ENCODE peak calls at places on chromosomes 1 and 21, in ten cellular contexts. J, B, F, Y, S, I, E, M, K and Q are unnamed samples.

GRCh38 chr1:33094971-33095604 is 14.1 kb downstream of the AZIN2 start:
- DNase-seq in I (peak), J (peak), B (peak), Y (peak), F (no peak), M (peak), K (peak), E (peak), S (peak), Q (no peak)

GRCh38 chr1:12147116-12147753 is 19.6 kb upstream of the TNFRSF1B start:
- DNase-seq in S (no peak), K (no peak), J (no peak), B (no peak), Y (no peak), E (no peak), M (no peak), I (no peak), F (no peak), Q (no peak)

GRCh38 chr1:160544647-160545046 is 21.6 kb upstream of the SLAMF6 start:
- DNase-seq in S (no peak), I (no peak), E (no peak), K (no peak), Y (peak), B (no peak), M (no peak), J (no peak), F (no peak), Q (no peak)

GRCh38 chr1:228087771-228088251 is 5.3 kb downstream of the ARF1 start:
- DNase-seq in E (peak), M (no peak), I (peak), Y (no peak), B (no peak), K (no peak), J (no peak), S (no peak), F (no peak), Q (no peak)

GRCh38 chr1:205285391-205286101 is 36.0 kb downstream of the NUAK2 start:
- DNase-seq in S (no peak), Y (no peak), K (no peak), E (peak), F (no peak), I (peak), M (no peak), B (no peak), J (no peak), Q (no peak)

GRCh38 chr1:9443913-9444445 is 95.3 kb upstream of the SLC25A33 start:
- DNase-seq in B (no peak), M (no peak), J (no peak), I (no peak), Y (no peak), F (no peak), S (peak), K (no peak), E (peak), Q (no peak)

GRCh38 chr1:76501136-76501535 is 366.1 kb upstream of the ST6GALNAC5 start:
- DNase-seq in B (no peak), J (no peak), F (no peak), Y (no peak), K (no peak), E (no peak), S (no peak), I (no peak), M (no peak), Q (no peak)

GRCh38 chr1:51231121-51231520 is 5.0 kb upstream of the RNF11 start:
- DNase-seq in E (peak), S (no peak), B (no peak), I (no peak), K (no peak), J (no peak), M (no peak), Y (no peak), F (no peak), Q (no peak)

GRCh38 chr1:212700597-212700891 is 904 bp upstream of the BATF3 start:
- DNase-seq in Y (no peak), E (no peak), B (peak), K (no peak), M (no peak), S (no peak), I (no peak), F (no peak), J (no peak), Q (no peak)

GRCh38 chr1:241081473-241081872 is 275.5 kb downstream of the RGS7 start:
- DNase-seq in K (no peak), S (no peak), E (peak), Y (peak), J (no peak), B (no peak), M (no peak), I (no peak), F (no peak), Q (no peak)

GRCh38 chr1:233193741-233194140 is 101.8 kb downstream of the PCNX2 start:
- DNase-seq in I (no peak), B (no peak), J (no peak), Y (no peak), K (no peak), F (no peak), S (no peak), E (no peak), M (no peak), Q (no peak)

GRCh38 chr21:43800124-43800523 is 10.7 kb downstream of the RRP1 start:
- DNase-seq in J (no peak), F (no peak), Y (no peak), K (no peak), M (no peak), S (no peak), B (no peak), E (no peak), I (no peak), Q (no peak)

GRCh38 chr1:170836146-170836545 is 99.2 kb upstream of the MROH9 start:
- DNase-seq in E (peak), S (no peak), B (no peak), Y (no peak), F (no peak), I (no peak), M (no peak), J (no peak), K (no peak), Q (no peak)

GRCh38 chr1:173536254-173536653 is 59.1 kb downstream of the PRDX6 start:
- DNase-seq in J (no peak), Y (no peak), B (no peak), F (no peak), I (no peak), M (no peak), K (no peak), S (no peak), E (no peak), Q (no peak)

GRCh38 chr1:72397786-72398185 is 115.4 kb upstream of the NEGR1 start:
- DNase-seq in M (peak), F (no peak), K (no peak), E (peak), I (no peak), J (no peak), Y (no peak), S (no peak), B (no peak), Q (peak)

GRCh38 chr1:57232500-57232899 is 191.4 kb downstream of the DAB1 start:
- DNase-seq in S (no peak), E (no peak), Y (peak), K (no peak), F (no peak), B (no peak), M (no peak), I (no peak), J (no peak), Q (no peak)

GRCh38 chr1:234322979-234323378 is 50.3 kb upstream of the COA6 start:
- DNase-seq in S (peak), F (peak), M (no peak), B (peak), Y (peak), J (no peak), K (no peak), I (peak), E (peak), Q (no peak)

GRCh38 chr1:234327577-234328164 is 45.6 kb upstream of the COA6 start:
- DNase-seq in I (no peak), F (no peak), M (no peak), B (no peak), Y (no peak), E (no peak), S (peak), K (no peak), J (no peak), Q (no peak)

GRCh38 chr1:234325878-234326492 is 47.3 kb upstream of the COA6 start:
- DNase-seq in I (no peak), J (no peak), E (no peak), B (no peak), S (no peak), M (no peak), F (no peak), K (no peak), Y (no peak), Q (no peak)

GRCh38 chr1:234324668-234325225 is 48.5 kb upstream of the COA6 start:
- DNase-seq in S (no peak), M (no peak), K (no peak), F (no peak), Y (no peak), J (no peak), E (no peak), I (no peak), B (no peak), Q (no peak)

GRCh38 chr1:234326493-234327366 is 46.5 kb upstream of the COA6 start:
- DNase-seq in J (no peak), M (peak), Y (peak), K (peak), F (no peak), E (peak), B (peak), S (peak), I (peak), Q (no peak)
- H3K4me3 ChIP-seq in J (peak), M (no peak), Y (peak), K (no peak), F (peak), E (peak), B (peak), S (no peak), I (no peak), Q (peak)

GRCh38 chr1:25054526-25054925 is 124.5 kb upstream of the RUNX3 start:
- DNase-seq in S (no peak), I (no peak), E (no peak), J (no peak), B (no peak), K (no peak), M (no peak), F (no peak), Y (no peak), Q (no peak)
- TF ChIP-seq CTCF in S (no peak), I (no peak), E (no peak), J (no peak), B (no peak), K (no peak), M (no peak), F (no peak), Y (no peak), Q (no peak)

GRCh38 chr1:34987018-34987417 is 1.9 kb upstream of the TMEM35B start:
- DNase-seq in Y (no peak), S (no peak), I (no peak), F (no peak), J (no peak), K (no peak), B (no peak), M (no peak), E (peak), Q (no peak)

GRCh38 chr1:34982820-34983376 is 2.2 kb downstream of the TMEM35B start:
- DNase-seq in S (no peak), K (no peak), J (no peak), I (no peak), M (no peak), Y (no peak), F (no peak), B (no peak), E (no peak), Q (no peak)

GRCh38 chr1:34983700-34984355 is 1.3 kb downstream of the TMEM35B start:
- DNase-seq in I (no peak), Y (no peak), F (no peak), S (peak), E (no peak), B (no peak), M (no peak), K (no peak), J (no peak), Q (no peak)

GRCh38 chr1:34985063-34985770 is at the start of gene TMEM35B:
- DNase-seq in S (peak), E (peak), I (peak), F (peak), M (peak), B (peak), J (peak), K (peak), Y (peak), Q (peak)

DNA sequence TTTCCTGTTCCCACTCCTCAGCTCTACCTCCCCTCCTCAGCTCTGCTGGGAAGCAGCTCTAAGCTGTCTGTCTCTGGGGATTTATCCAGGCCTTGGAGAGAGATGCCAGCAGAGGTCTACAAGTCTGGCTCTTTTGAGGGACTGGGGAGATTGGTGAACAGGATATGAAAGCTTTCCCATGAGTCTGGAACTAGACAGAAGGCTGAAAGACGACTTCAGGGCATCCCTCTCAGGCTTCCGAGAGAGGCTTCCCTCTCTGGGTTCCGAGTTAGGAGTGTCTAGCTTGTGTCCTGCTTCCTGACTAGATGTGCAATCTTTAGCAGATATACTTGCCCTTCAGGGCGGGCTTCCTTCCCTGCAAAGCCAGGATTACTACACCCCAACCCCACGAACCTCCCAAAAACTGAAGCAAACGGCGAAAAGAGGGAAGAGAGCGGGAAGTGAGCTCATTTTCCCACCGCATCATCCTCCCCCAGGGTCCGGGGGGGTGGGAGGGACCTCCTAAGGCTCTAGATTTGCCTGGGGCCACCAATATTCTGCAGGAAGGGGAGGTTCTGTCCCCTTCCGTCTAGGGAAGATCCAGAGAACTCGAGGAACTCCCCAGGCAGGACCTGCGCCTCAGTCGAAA is 598 bp downstream of the TMEM35B start:
- DNase-seq in I (peak), J (peak), Y (no peak), F (no peak), B (peak), S (peak), K (peak), M (peak), E (peak), Q (peak)
- H3K4me3 ChIP-seq in I (peak), J (peak), Y (peak), F (peak), B (peak), S (peak), K (peak), M (peak), E (peak), Q (peak)

GRCh38 chr1:85938829-85939228 is 217.7 kb downstream of the COL24A1 start:
- DNase-seq in K (no peak), F (no peak), B (no peak), M (no peak), E (no peak), S (no peak), I (no peak), Y (no peak), J (no peak), Q (no peak)
- TF ChIP-seq CTCF in K (no peak), F (no peak), B (no peak), M (no peak), E (no peak), S (no peak), I (no peak), Y (no peak), J (no peak), Q (no peak)

GRCh38 chr1:110011527-110012041 is 22.8 kb upstream of the STRIP1 start:
- DNase-seq in B (peak), F (no peak), I (peak), S (peak), J (no peak), E (peak), Y (peak), M (no peak), K (no peak), Q (no peak)
- H3K4me3 ChIP-seq in B (no peak), F (no peak), I (no peak), S (no peak), J (no peak), E (no peak), Y (no peak), M (no peak), K (no peak), Q (no peak)